ENCODE peak calls at places on chromosomes 13 and 19, in five cellular contexts. R is SK-N-SH, F is GM23338, Z is neural progenitor cell, W is MM.1S. T is an unnamed sample.

GRCh38 chr13:21420706-21421105 is 38.4 kb downstream of the ZDHHC20 start:
- DNase-seq in Z (no peak), R (no peak), W (no peak), F (no peak), T (peak; percentile 17)

GRCh38 chr19:46416077-46416709 is 2.8 kb upstream of the CCDC8 start:
- DNase-seq in R (peak; percentile 95), Z (peak; percentile 98), W (no peak), F (peak; percentile 96), T (peak; percentile 97)

GRCh38 chr13:24694907-24695306 is 14.7 kb downstream of the ATP12A start:
- DNase-seq in F (no peak), R (no peak), Z (no peak), W (no peak), T (no peak)

GRCh38 chr19:35561436-35561835 is 2.0 kb downstream of the ATP4A start:
- DNase-seq in F (no peak), R (no peak), W (no peak), Z (no peak), T (no peak)

GRCh38 chr19:11091343-11092153 is 2.3 kb downstream of the LDLR start:
- DNase-seq in W (no peak), Z (no peak), F (peak; percentile 56), R (no peak), T (peak; percentile 79)

GRCh38 chr13:48251616-48252081 is 18.6 kb downstream of the ITM2B start:
- DNase-seq in Z (no peak), R (no peak), F (no peak), W (no peak), T (no peak)

GRCh38 chr13:29589234-29589633 is 6.3 kb downstream of the SLC7A1 start:
- DNase-seq in R (no peak), Z (peak; percentile 53), F (no peak), W (no peak), T (no peak)

GRCh38 chr19:50646074-50646807 is 3.0 kb upstream of the C19orf81 start:
- DNase-seq in F (no peak), R (no peak), Z (no peak), W (no peak), T (peak; percentile 51)

GRCh38 chr13:109243311-109243951 is 543.0 kb downstream of the IRS2 start:
- DNase-seq in Z (no peak), W (no peak), F (peak; percentile 6), R (no peak), T (peak; percentile 31)

GRCh38 chr19:7926021-7926726 is at the start of gene CTXN1:
- DNase-seq in F (peak; percentile 71), R (peak; percentile 94), W (peak; percentile 49), Z (peak; percentile 91), T (peak; percentile 87)

GRCh38 chr13:112730157-112730671 is 40.4 kb downstream of the ATP11A start:
- DNase-seq in W (no peak), Z (no peak), R (no peak), F (no peak), T (no peak)

GRCh38 chr19:47110521-47111080 is 3.0 kb downstream of the ZC3H4 start:
- DNase-seq in F (no peak), Z (peak; percentile 38), R (no peak), W (no peak), T (no peak)

GRCh38 chr13:101423872-101424271 is 7.6 kb upstream of the NALCN start:
- DNase-seq in F (no peak), Z (no peak), W (no peak), R (no peak), T (no peak)

GRCh38 chr19:50214699-50215543 is 11.5 kb downstream of the MYH14 start:
- DNase-seq in W (no peak), Z (peak; percentile 61), F (peak; percentile 63), R (no peak), T (peak; percentile 79)

GRCh38 chr19:46634045-46634655 is 1.9 kb downstream of the GNG8 start:
- DNase-seq in F (peak; percentile 96), W (peak; percentile 89), Z (peak; percentile 95), R (peak; percentile 90), T (peak; percentile 95)

GRCh38 chr13:102333320-102334181 is 68.3 kb downstream of the FGF14 start:
- DNase-seq in F (peak; percentile 59), W (no peak), R (no peak), Z (peak; percentile 21), T (no peak)

GRCh38 chr13:29503041-29503837 is 92.2 kb downstream of the SLC7A1 start:
- DNase-seq in R (peak; percentile 55), W (no peak), Z (peak; percentile 58), F (peak; percentile 71), T (peak; percentile 38)

GRCh38 chr13:50513528-50513863 is 330.0 kb downstream of the DLEU7 start:
- DNase-seq in R (no peak), Z (no peak), F (no peak), W (no peak), T (no peak)

GRCh38 chr13:42345367-42345766 is 73.4 kb downstream of the AKAP11 start:
- DNase-seq in W (no peak), F (no peak), R (no peak), Z (no peak), T (no peak)

GRCh38 chr19:52992109-52993004 is 21.4 kb upstream of the ERVV-1 start:
- DNase-seq in Z (peak; percentile 41), W (no peak), R (peak; percentile 42), F (peak; percentile 46), T (peak; percentile 30)
- TF ChIP-seq EZH2phosphoT487 in Z (no peak), W (no peak), R (no peak), F (no peak), T (no peak)

GRCh38 chr19:51944798-51945552 is 17.7 kb downstream of the ZNF613 start:
- DNase-seq in W (no peak), F (peak; percentile 24), Z (no peak), R (no peak), T (no peak)
- TF ChIP-seq EZH2phosphoT487 in W (no peak), F (no peak), Z (no peak), R (no peak), T (no peak)

GRCh38 chr19:6233051-6233826 is 46.5 kb downstream of the MLLT1 start:
- DNase-seq in F (no peak), R (no peak), Z (no peak), W (no peak), T (no peak)

GRCh38 chr19:6236310-6237291 is 43.2 kb downstream of the MLLT1 start:
- DNase-seq in Z (no peak), F (peak; percentile 34), R (peak; percentile 46), W (no peak), T (no peak)

GRCh38 chr19:6233827-6234511 is 45.8 kb downstream of the MLLT1 start:
- DNase-seq in W (no peak), F (no peak), Z (no peak), R (peak; percentile 68), T (no peak)

GRCh38 chr19:6234527-6234926 is 45.2 kb downstream of the MLLT1 start:
- DNase-seq in Z (no peak), F (no peak), W (no peak), R (peak; percentile 31), T (no peak)

DNA sequence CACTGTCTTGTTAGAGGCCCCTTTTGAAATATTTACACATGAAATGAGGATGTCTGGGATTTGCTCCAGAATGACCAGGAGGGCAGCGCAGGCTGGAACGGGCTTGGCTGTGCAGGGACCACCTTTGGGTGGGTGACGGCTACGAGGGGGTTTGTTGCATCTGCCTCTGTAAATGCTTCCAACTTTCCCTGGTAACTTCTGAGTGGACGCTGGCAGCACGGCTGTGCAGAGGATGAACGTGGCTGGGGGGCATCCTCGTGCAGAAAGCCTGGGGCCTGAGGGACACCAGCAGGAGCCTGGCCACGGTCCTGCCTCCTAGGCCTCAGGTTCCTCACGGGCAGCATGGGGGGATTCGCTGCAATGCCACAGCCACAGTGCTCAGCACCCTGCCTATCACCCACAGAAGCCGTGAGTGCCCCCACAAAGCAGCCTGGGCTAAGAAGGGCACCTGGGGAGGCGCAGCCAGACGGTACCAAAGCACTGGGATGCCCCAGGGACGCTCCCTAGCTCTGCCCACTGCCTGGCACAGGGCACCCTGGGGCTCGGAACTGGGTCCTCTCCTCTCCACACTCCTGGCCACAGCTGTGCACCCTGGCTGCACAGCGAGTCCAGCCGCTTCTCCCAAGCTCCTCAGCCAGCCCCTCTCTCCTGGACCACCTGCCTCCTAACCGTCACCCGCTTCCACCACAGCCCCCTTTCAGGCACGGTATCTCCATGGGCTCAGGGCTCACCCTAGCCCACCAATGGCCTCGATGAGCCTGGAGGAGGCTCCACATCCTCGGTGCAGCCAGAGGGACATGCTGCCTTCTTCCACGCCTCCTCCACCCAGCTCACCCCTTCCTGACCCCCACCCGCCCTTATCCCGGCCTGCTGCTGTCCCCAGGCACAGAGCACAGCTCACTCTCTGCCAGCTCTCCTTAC is 44.5 kb downstream of the MLLT1 start:
- DNase-seq in R (peak; percentile 74), Z (no peak), W (no peak), F (no peak), T (no peak)
- TF ChIP-seq EZH2phosphoT487 in R (no peak), Z (no peak), W (no peak), F (no peak), T (no peak)

GRCh38 chr19:55648657-55649578 is 906 bp downstream of the CCDC106 start:
- DNase-seq in R (peak; percentile 41), Z (no peak), W (no peak), F (no peak), T (no peak)
- TF ChIP-seq EZH2phosphoT487 in R (no peak), Z (no peak), W (no peak), F (no peak), T (no peak)

DNA sequence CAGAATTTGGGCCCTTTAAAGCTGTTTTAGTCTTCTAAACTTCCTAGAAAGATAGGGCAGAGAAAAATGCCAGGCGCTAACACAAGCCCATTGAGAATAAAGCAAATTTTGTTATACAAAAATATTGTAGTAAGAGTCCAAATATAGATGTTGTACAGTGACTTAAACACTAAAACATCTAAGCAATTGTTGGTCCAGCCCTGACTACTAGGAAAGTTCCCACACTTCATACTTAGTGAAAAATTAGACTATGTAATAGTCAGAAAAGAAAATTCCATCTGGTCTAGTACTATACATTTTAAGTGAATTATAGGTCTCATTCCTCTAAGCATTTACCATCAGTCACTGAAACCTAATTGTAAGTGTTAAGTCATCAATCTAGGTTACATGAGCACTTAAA is 1518.3 kb upstream of the SLC10A2 start:
- DNase-seq in R (no peak), F (no peak), Z (no peak), W (no peak), T (no peak)
- TF ChIP-seq EZH2phosphoT487 in R (no peak), F (no peak), Z (no peak), W (no peak), T (no peak)

GRCh38 chr19:29155683-29156082 is 57.3 kb downstream of the UQCRFS1 start:
- DNase-seq in Z (no peak), W (no peak), F (no peak), R (no peak), T (no peak)
- TF ChIP-seq EZH2phosphoT487 in Z (no peak), W (no peak), F (no peak), R (no peak), T (no peak)

DNA sequence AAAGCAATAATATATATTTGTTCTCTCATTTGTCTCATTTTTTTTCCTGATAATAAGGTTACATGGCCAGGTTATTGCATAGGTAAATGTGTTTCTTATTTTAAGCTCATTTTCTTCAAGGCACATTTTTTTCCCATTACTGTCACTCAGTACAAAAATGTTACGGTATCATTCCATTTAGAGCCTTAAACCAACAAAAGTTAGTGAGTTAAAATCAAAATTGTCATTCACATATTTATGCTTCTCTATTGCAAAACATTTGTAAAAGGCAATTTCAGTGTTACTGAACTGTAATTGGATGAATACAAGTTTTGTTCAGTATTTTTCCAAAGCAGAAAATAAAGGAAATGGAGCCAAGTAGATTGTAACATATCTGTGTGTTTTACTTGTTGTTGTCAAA is 117.6 kb upstream of the MAB21L1 start:
- DNase-seq in Z (no peak), F (no peak), R (no peak), W (no peak), T (no peak)
- TF ChIP-seq EZH2phosphoT487 in Z (no peak), F (no peak), R (no peak), W (no peak), T (no peak)

T was measured in hepatocyte.